ENCODE peak calls at places on chromosomes 2 and 18, in eight cellular contexts. G is effector CD4-positive, alpha-beta T cell; Z is activated gamma-delta T cell treated with Interleukin-2 at 50 U/mL for 16 hours; Y is RKO; P is stimulated activated CD8-positive, alpha-beta memory T cell treated with anti-CD3 and anti-CD28 coated beads, Interleukin-4, amount 100 ng/mL, for 48 hours; U is dermis blood vessel endothelial cell; V is stimulated activated CD4-positive, alpha-beta T cell treated with anti-CD3 and anti-CD28 coated beads, Interleukin-4, amount 100 ng/mL, for 48 hours; C is HEK293T. D is an unnamed sample.

GRCh38 chr2:221850076-221850475 is 278.0 kb upstream of the EPHA4 start:
- DNase-seq in G (no peak), C (no peak), P (no peak), V (no peak), Y (no peak), Z (no peak), U (no peak), D (no peak)

GRCh38 chr18:2430191-2430590 is 141.1 kb downstream of the METTL4 start:
- DNase-seq in V (no peak), Z (no peak), Y (no peak), U (no peak), G (no peak), C (no peak), P (no peak), D (no peak)

GRCh38 chr2:105576440-105577241 is 168.1 kb upstream of the NCK2 start:
- DNase-seq in V (no peak), Y (peak), U (peak), Z (no peak), P (no peak), C (peak), G (no peak), D (peak)

GRCh38 chr18:59087391-59087790 is 52.3 kb upstream of the SEC11C start:
- DNase-seq in V (no peak), Y (peak), P (no peak), G (no peak), C (no peak), Z (no peak), U (no peak), D (peak)

GRCh38 chr2:21270658-21271057 is 146.9 kb downstream of the TDRD15 start:
- DNase-seq in C (no peak), Y (no peak), P (no peak), Z (no peak), V (no peak), G (no peak), U (no peak), D (no peak)

GRCh38 chr2:160703648-160704585 is 210.3 kb upstream of the RBMS1 start:
- DNase-seq in Y (no peak), Z (peak), U (no peak), C (no peak), G (no peak), P (peak), V (peak), D (no peak)

GRCh38 chr2:85794491-85795121 is 40.8 kb downstream of the ATOH8 start:
- DNase-seq in Z (no peak), U (no peak), G (no peak), V (no peak), P (no peak), C (no peak), Y (no peak), D (no peak)

GRCh38 chr18:55384115-55384514 is 203.9 kb downstream of the TCF4 start:
- DNase-seq in Y (no peak), G (no peak), U (no peak), C (no peak), V (no peak), P (no peak), Z (no peak), D (no peak)

GRCh38 chr2:8803658-8804379 is 33.6 kb downstream of the KIDINS220 start:
- DNase-seq in Y (peak), P (peak), C (peak), Z (no peak), V (peak), G (no peak), U (peak), D (peak)

GRCh38 chr2:137173514-137173913 is 408.2 kb downstream of the THSD7B start:
- DNase-seq in Z (no peak), P (no peak), Y (peak), C (peak), U (no peak), G (no peak), V (no peak), D (peak)

GRCh38 chr2:79219383-79219988 is 59.9 kb upstream of the REG3A start:
- DNase-seq in Y (peak), Z (no peak), P (peak), V (peak), U (peak), C (peak), G (no peak), D (peak)